ENCODE peak calls at places on chromosomes 7 and 10, in ten cellular contexts. W is IMR-90, U is A549, S is sigmoid colon, H is suprapubic skin, F is erythroblast, I is NB4, Z is heart left ventricle, V is H54, O is lower leg skin. P is an unnamed sample.

GRCh38 chr10:70158113-70158512 is 11.6 kb upstream of the TYSND1 start:
- DNase-seq in W (no peak), U (no peak), S (no peak), H (no peak), F (peak), I (no peak), Z (no peak), V (no peak), O (no peak), P (no peak)

GRCh38 chr10:114483575-114483974 is 79.3 kb upstream of the AFAP1L2 start:
- DNase-seq in W (no peak), U (no peak), S (no peak), H (no peak), F (no peak), I (no peak), Z (peak), V (no peak), O (no peak), P (no peak)

GRCh38 chr10:97498841-97499560 is at the start of gene UBTD1:
- DNase-seq in W (peak), U (peak), S (peak), H (peak), F (peak), I (peak), Z (peak), V (peak), O (peak), P (no peak)

GRCh38 chr10:61452655-61453641 is at the start of gene TMEM26:
- DNase-seq in W (peak), U (peak), S (peak), H (no peak), F (no peak), I (no peak), Z (peak), V (no peak), O (peak), P (peak)

GRCh38 chr7:37448637-37449331 is at the start of gene ELMO1:
- DNase-seq in W (peak), U (peak), S (peak), H (peak), F (peak), I (peak), Z (peak), V (no peak), O (peak), P (peak)

GRCh38 chr7:86999737-87000136 is 59.7 kb downstream of the ELAPOR2 start:
- DNase-seq in W (no peak), U (no peak), S (no peak), H (no peak), F (no peak), I (no peak), Z (no peak), V (no peak), O (no peak), P (no peak)

GRCh38 chr10:22714524-22715289 is at the start of gene PIP4K2A:
- DNase-seq in W (peak), U (peak), S (peak), H (peak), F (peak), I (peak), Z (peak), V (peak), O (peak), P (peak)

GRCh38 chr7:40551685-40552576 is 417.1 kb downstream of the SUGCT start:
- DNase-seq in W (peak), U (no peak), S (no peak), H (no peak), F (peak), I (peak), Z (no peak), V (peak), O (no peak), P (no peak)

GRCh38 chr7:17523813-17524741 is 225.6 kb downstream of the AHR start:
- DNase-seq in W (peak), U (no peak), S (no peak), H (no peak), F (no peak), I (peak), Z (no peak), V (no peak), O (no peak), P (no peak)

GRCh38 chr10:7529638-7530037 is 118.8 kb upstream of the SFMBT2 start:
- DNase-seq in W (no peak), U (peak), S (peak), H (peak), F (no peak), I (peak), Z (peak), V (no peak), O (no peak), P (no peak)

GRCh38 chr10:4111593-4111992 is 326.6 kb upstream of the KLF6 start:
- DNase-seq in W (peak), U (no peak), S (no peak), H (no peak), F (no peak), I (no peak), Z (no peak), V (no peak), O (no peak), P (no peak)

GRCh38 chr10:132390455-132391371 is 6.3 kb upstream of the PWWP2B start:
- DNase-seq in W (no peak), U (no peak), S (peak), H (peak), F (no peak), I (peak), Z (no peak), V (no peak), O (peak), P (peak)

GRCh38 chr10:81127931-81128330 is 590.2 kb downstream of the SH2D4B start:
- DNase-seq in W (no peak), U (no peak), S (no peak), H (no peak), F (no peak), I (no peak), Z (no peak), V (no peak), O (no peak), P (no peak)

GRCh38 chr10:100823194-100823593 is 77.8 kb downstream of the PAX2 start:
- DNase-seq in W (no peak), U (no peak), S (no peak), H (no peak), F (no peak), I (no peak), Z (no peak), V (no peak), O (no peak), P (no peak)

GRCh38 chr10:43640603-43641002 is 8.1 kb downstream of the ZNF32 start:
- DNase-seq in W (peak), U (no peak), S (no peak), H (no peak), F (no peak), I (no peak), Z (no peak), V (no peak), O (no peak), P (no peak)

GRCh38 chr10:71080381-71081228 is 131.8 kb upstream of the UNC5B start:
- DNase-seq in W (no peak), U (no peak), S (peak), H (peak), F (no peak), I (no peak), Z (peak), V (no peak), O (peak), P (no peak)

GRCh38 chr7:114047889-114048288 is 129.1 kb upstream of the PPP1R3A start:
- DNase-seq in W (peak), U (peak), S (no peak), H (no peak), F (no peak), I (peak), Z (no peak), V (no peak), O (no peak), P (no peak)

GRCh38 chr7:112064627-112065385 is 141.4 kb downstream of the DOCK4 start:
- DNase-seq in W (no peak), U (no peak), S (no peak), H (no peak), F (no peak), I (no peak), Z (no peak), V (no peak), O (no peak), P (no peak)

GRCh38 chr7:28961972-28962371 is 3.8 kb upstream of the TRIL start:
- DNase-seq in W (no peak), U (no peak), S (no peak), H (no peak), F (no peak), I (no peak), Z (no peak), V (no peak), O (no peak), P (no peak)

GRCh38 chr7:11243739-11244138 is 270.1 kb downstream of the PHF14 start:
- DNase-seq in W (no peak), U (no peak), S (no peak), H (no peak), F (no peak), I (no peak), Z (no peak), V (no peak), O (no peak), P (no peak)

GRCh38 chr10:103276941-103277712 is at the start of gene INA:
- DNase-seq in W (peak), U (peak), S (no peak), H (no peak), F (peak), I (no peak), Z (no peak), V (no peak), O (no peak), P (no peak)

GRCh38 chr7:30159153-30159552 is 24.4 kb downstream of the MTURN start:
- DNase-seq in W (no peak), U (no peak), S (no peak), H (no peak), F (no peak), I (peak), Z (no peak), V (no peak), O (no peak), P (no peak)

GRCh38 chr10:124493191-124493936 is 31.7 kb downstream of the LHPP start:
- DNase-seq in W (no peak), U (no peak), S (no peak), H (no peak), F (no peak), I (peak), Z (no peak), V (no peak), O (no peak), P (no peak)

GRCh38 chr7:149809215-149809614 is 29.0 kb upstream of the ZNF862 start:
- DNase-seq in W (no peak), U (no peak), S (no peak), H (no peak), F (no peak), I (no peak), Z (peak), V (no peak), O (no peak), P (no peak)

GRCh38 chr10:89327803-89328441 is at the start of gene IFIT3:
- DNase-seq in W (peak), U (peak), S (peak), H (peak), F (peak), I (peak), Z (peak), V (peak), O (no peak), P (peak)

GRCh38 chr7:90242369-90243168 is 2.4 kb upstream of the CFAP69 start:
- DNase-seq in W (no peak), U (no peak), S (no peak), H (no peak), F (no peak), I (no peak), Z (no peak), V (no peak), O (no peak), P (no peak)

GRCh38 chr10:5666324-5667220 is at the start of gene ASB13:
- DNase-seq in W (peak), U (peak), S (peak), H (no peak), F (peak), I (peak), Z (peak), V (peak), O (peak), P (peak)
- TF ChIP-seq POLR2A in W (peak), U (peak), S (peak), H (no peak), F (peak), I (peak), Z (no peak), V (peak), O (no peak), P (no peak)

DNA sequence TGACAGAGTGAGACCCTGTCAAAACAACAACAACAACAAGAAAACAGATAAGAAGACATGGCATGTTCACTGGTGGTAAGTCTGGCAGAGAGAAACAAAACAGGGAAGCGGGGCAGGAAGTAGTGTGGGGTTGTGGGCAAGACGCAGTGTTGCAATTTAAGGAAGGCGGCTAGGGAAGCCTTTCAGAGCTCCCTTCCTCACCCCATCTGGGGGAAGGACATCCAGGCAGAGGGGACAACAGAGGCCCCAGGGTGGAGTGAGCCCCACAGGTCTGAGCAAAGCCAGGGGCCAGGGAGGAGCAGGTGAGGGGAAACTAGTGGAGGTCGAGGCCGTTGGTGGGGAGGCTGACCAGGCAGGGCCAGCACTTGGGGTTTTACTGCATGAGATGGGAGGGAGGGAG is 16.8 kb downstream of the LAT2 start:
- DNase-seq in W (no peak), U (no peak), S (no peak), H (no peak), F (no peak), I (peak), Z (no peak), V (no peak), O (no peak), P (no peak)
- TF ChIP-seq POLR2A in W (no peak), U (no peak), S (no peak), H (no peak), F (no peak), I (no peak), Z (no peak), V (no peak), O (no peak), P (no peak)

GRCh38 chr7:117395743-117396142 is 31.6 kb downstream of the ASZ1 start:
- DNase-seq in W (peak), U (no peak), S (no peak), H (no peak), F (no peak), I (no peak), Z (no peak), V (no peak), O (no peak), P (no peak)
- TF ChIP-seq POLR2A in W (no peak), U (no peak), S (no peak), H (no peak), F (no peak), I (no peak), Z (no peak), V (no peak), O (no peak), P (no peak)

DNA sequence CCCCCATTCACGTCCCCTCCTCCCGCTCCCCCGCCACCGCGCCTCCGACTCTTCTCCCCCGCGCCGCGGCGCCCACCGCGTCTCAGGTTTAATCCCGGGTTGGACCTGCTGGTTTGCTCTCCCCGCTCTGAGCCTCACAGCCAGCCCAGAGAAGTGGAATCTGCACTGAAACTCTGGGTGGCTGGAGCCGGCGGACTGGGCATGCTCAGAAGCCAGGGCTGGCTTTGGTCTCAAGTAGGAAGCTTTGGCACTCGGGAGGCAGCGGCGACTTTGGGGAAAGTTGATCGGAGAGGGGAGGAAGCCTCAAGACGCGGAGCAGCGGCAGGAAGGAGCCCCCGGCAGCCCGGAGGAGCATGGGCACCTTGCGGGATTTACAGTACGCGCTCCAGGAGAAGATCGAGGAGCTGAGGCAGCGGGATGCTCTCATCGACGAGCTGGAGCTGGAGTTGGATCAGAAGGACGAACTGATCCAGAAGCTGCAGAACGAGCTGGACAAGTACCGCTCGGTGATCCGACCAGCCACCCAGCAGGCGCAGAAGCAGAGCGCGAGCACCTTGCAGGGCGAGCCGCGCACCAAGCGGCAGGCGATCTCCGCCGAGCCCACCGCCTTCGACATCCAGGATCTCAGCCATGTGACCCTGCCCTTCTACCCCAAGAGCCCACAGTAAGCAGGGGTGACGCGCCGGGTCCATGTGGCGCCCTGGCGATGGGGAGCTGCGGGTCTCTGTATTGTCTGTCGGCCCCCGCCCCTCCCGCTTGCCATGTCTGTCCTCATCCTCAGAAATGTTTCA is at the start of gene PRKG1:
- DNase-seq in W (peak), U (peak), S (peak), H (peak), F (no peak), I (no peak), Z (peak), V (peak), O (peak), P (peak)
- TF ChIP-seq POLR2A in W (peak), U (no peak), S (peak), H (no peak), F (no peak), I (no peak), Z (no peak), V (no peak), O (no peak), P (peak)

GRCh38 chr10:122115874-122116273 is 126.9 kb downstream of the TACC2 start:
- DNase-seq in W (no peak), U (no peak), S (no peak), H (no peak), F (no peak), I (peak), Z (no peak), V (no peak), O (no peak), P (no peak)

GRCh38 chr10:122112625-122113160 is 123.7 kb downstream of the TACC2 start:
- DNase-seq in W (peak), U (peak), S (peak), H (peak), F (peak), I (peak), Z (peak), V (peak), O (peak), P (peak)

GRCh38 chr10:122112021-122112616 is 123.2 kb downstream of the TACC2 start:
- DNase-seq in W (peak), U (no peak), S (no peak), H (no peak), F (no peak), I (peak), Z (no peak), V (no peak), O (no peak), P (no peak)

GRCh38 chr10:122114156-122114747 is 125.3 kb downstream of the TACC2 start:
- DNase-seq in W (peak), U (no peak), S (peak), H (no peak), F (no peak), I (no peak), Z (peak), V (no peak), O (no peak), P (no peak)

DNA sequence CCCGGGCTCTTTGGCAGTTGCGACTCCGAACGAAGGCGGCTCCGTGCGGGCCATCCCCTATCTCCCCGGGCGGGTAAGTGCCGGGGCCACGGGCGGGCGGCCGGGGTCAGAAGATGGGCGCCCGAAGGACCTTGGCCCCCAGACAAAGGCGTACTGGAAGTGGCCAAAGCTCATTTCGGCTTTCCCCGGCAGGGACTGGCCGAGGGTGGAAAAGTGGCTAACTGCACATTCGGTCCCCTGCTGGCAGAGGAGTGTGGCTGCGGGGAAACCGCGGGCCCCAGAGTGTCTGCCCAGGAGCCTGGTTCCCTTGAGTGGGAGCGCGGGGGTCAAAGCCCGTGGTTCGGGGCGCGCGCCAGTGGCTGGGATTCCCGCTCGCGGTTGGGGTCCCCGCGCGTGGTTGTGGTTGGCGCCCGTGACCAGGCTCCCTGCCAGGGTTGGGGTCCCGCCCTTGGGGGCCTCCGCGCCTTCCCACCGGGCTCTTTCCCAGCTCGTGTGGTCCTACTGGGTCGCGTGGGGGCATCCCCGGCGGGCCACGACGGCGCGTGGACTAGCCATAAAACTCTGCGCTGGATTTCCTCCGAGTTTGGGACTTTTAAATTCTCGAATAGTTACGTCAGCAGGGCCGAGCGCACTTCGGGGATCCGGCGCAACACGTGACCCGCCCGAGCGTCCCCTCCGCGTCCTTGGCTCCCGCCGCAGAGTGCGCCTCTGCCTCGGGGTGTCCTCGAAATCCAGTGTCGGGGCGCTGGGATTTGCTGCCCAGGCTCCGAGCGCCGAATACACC is 124.4 kb downstream of the TACC2 start:
- DNase-seq in W (peak), U (peak), S (peak), H (peak), F (peak), I (peak), Z (peak), V (peak), O (peak), P (peak)
- TF ChIP-seq POLR2A in W (peak), U (peak), S (peak), H (peak), F (no peak), I (no peak), Z (no peak), V (no peak), O (no peak), P (peak)